ENCODE peak calls at places on chromosomes 13 and 19, in six cellular contexts. J, R, N, T, K and Y are unnamed samples.

GRCh38 chr13:49373699-49374098 is 70.2 kb downstream of the CAB39L start:
- DNase-seq in J (no peak), R (peak; percentile 37), N (no peak), T (no peak), K (no peak), Y (no peak)

GRCh38 chr13:111944171-111944583 is 122.8 kb upstream of the SOX1 start:
- DNase-seq in J (no peak), R (no peak), N (no peak), T (no peak), K (no peak), Y (no peak)

GRCh38 chr19:35669974-35670373 is 3.7 kb downstream of the UPK1A start:
- DNase-seq in J (no peak), R (no peak), N (no peak), T (no peak), K (no peak), Y (no peak)

GRCh38 chr19:45597425-45598111 is 4.4 kb downstream of the GPR4 start:
- DNase-seq in J (no peak), R (no peak), N (no peak), T (no peak), K (no peak), Y (no peak)

GRCh38 chr19:13920940-13921744 is 15.1 kb downstream of the CC2D1A start:
- DNase-seq in J (no peak), R (peak; percentile 38), N (no peak), T (peak; percentile 76), K (peak; percentile 89), Y (no peak)

GRCh38 chr19:54560881-54561385 is 12.7 kb upstream of the LILRA2 start:
- DNase-seq in J (no peak), R (no peak), N (no peak), T (no peak), K (no peak), Y (no peak)

GRCh38 chr13:100454876-100455275 is 133.7 kb downstream of the GGACT start:
- DNase-seq in J (no peak), R (peak; percentile 41), N (no peak), T (no peak), K (peak; percentile 47), Y (no peak)

GRCh38 chr13:112651306-112651705 is 38.5 kb upstream of the ATP11A start:
- DNase-seq in J (no peak), R (peak; percentile 43), N (no peak), T (no peak), K (no peak), Y (no peak)

GRCh38 chr13:77979721-77980377 is 61.2 kb upstream of the EDNRB start:
- DNase-seq in J (no peak), R (peak; percentile 22), N (no peak), T (no peak), K (peak; percentile 13), Y (no peak)

GRCh38 chr13:110421061-110421460 is 114.0 kb downstream of the COL4A2 start:
- DNase-seq in J (no peak), R (no peak), N (no peak), T (no peak), K (no peak), Y (no peak)

GRCh38 chr13:97108535-97108910 is 113.6 kb upstream of the MBNL2 start:
- DNase-seq in J (no peak), R (peak; percentile 81), N (no peak), T (no peak), K (no peak), Y (no peak)